ENCODE peak calls at places on chromosomes 3 and 15, in eight cellular contexts. I is adipocyte; S is A549; G is HEK293T; T is colonic mucosa; V is stimulated activated CD8-positive, alpha-beta memory T cell treated with anti-CD3 and anti-CD28 coated beads, Interleukin-15, amount 100 ng/mL, for 1 hour; N is NCI-H345; W is iris pigment epithelial cell. F is an unnamed sample.
A peak's percentile ranks its signal among the peaks of the same experiment; 100 is the strongest.

GRCh38 chr3:99562138-99562537 is 76.3 kb upstream of the COL8A1 start:
- DNase-seq in I (peak; percentile 54), S (no peak), W (peak; percentile 61), G (peak; percentile 10), N (no peak), V (no peak), T (no peak), F (no peak)

GRCh38 chr3:15063238-15063637 is 1.9 kb downstream of the MRPS25 start:
- DNase-seq in I (no peak), T (no peak), N (no peak), S (no peak), G (no peak), V (no peak), W (no peak), F (no peak)

GRCh38 chr3:103672346-103672745 is 1237.5 kb downstream of the ZPLD1 start:
- DNase-seq in S (no peak), G (no peak), N (no peak), T (no peak), I (no peak), W (no peak), V (no peak), F (no peak)

GRCh38 chr3:66392966-66393485 is 107.8 kb downstream of the LRIG1 start:
- DNase-seq in S (no peak), G (no peak), I (no peak), V (no peak), N (no peak), W (no peak), T (no peak), F (no peak)

GRCh38 chr15:52448010-52448890 is 80.4 kb downstream of the MYO5A start:
- DNase-seq in S (no peak), V (no peak), G (no peak), N (no peak), I (no peak), W (no peak), T (no peak), F (no peak)

GRCh38 chr15:92395557-92395956 is 1.9 kb downstream of the ST8SIA2 start:
- DNase-seq in S (no peak), I (no peak), W (no peak), T (no peak), G (no peak), V (no peak), N (no peak), F (no peak)

GRCh38 chr3:120645083-120645800 is 36.8 kb downstream of the HGD start:
- DNase-seq in I (no peak), S (no peak), V (no peak), W (no peak), N (no peak), T (no peak), G (no peak), F (no peak)

GRCh38 chr3:107216711-107217110 is 160.5 kb upstream of the CCDC54 start:
- DNase-seq in N (no peak), G (no peak), T (no peak), I (peak; percentile 93), V (no peak), W (peak; percentile 99), S (no peak), F (no peak)

GRCh38 chr3:66816110-66816761 is 181.9 kb upstream of the KBTBD8 start:
- DNase-seq in I (peak; percentile 89), V (no peak), S (peak; percentile 47), W (peak; percentile 68), G (peak; percentile 65), T (no peak), N (peak; percentile 47), F (peak; percentile 73)

GRCh38 chr15:74438206-74438605 is 4.4 kb upstream of the SEMA7A start:
- DNase-seq in G (no peak), W (no peak), N (no peak), V (no peak), I (no peak), S (no peak), T (no peak), F (no peak)

GRCh38 chr3:46713898-46714552 is 3.6 kb downstream of the PRSS50 start:
- DNase-seq in G (no peak), V (no peak), S (no peak), W (no peak), N (no peak), T (no peak), I (no peak), F (no peak)

GRCh38 chr3:32129832-32130231 is 23.4 kb downstream of the GPD1L start:
- DNase-seq in N (no peak), T (no peak), V (no peak), I (no peak), W (no peak), S (no peak), G (no peak), F (no peak)

GRCh38 chr3:127017781-127018180 is 34.9 kb downstream of the PLXNA1 start:
- DNase-seq in S (no peak), G (no peak), V (no peak), N (no peak), W (no peak), I (no peak), T (no peak), F (no peak)

GRCh38 chr3:64462203-64463120 is 225.3 kb downstream of the ADAMTS9 start:
- DNase-seq in W (peak; percentile 95), I (peak; percentile 80), G (no peak), T (no peak), S (no peak), N (no peak), V (no peak), F (no peak)

GRCh38 chr3:51353566-51354140 is 31.4 kb upstream of the MANF start:
- DNase-seq in T (no peak), G (no peak), S (no peak), V (no peak), W (no peak), I (peak; percentile 13), N (no peak), F (no peak)

GRCh38 chr15:88249220-88249619 is 7.3 kb downstream of the NTRK3 start:
- DNase-seq in G (no peak), T (no peak), N (no peak), W (no peak), V (no peak), S (no peak), I (no peak), F (no peak)